ENCODE peak calls at places on chromosomes 5 and 9, in six cellular contexts. Q, S, U, D, I and K are unnamed samples.

GRCh38 chr9:14692536-14692917 is 705 bp downstream of the ZDHHC21 start:
- DNase-seq in S (peak; percentile 13), U (no peak), I (no peak), D (no peak), Q (no peak), K (no peak)

GRCh38 chr5:141513627-141514329 is 24.9 kb downstream of the PCDHGC5 start:
- DNase-seq in I (peak; percentile 94), S (peak; percentile 83), Q (no peak), U (peak; percentile 82), D (no peak), K (peak; percentile 86)

GRCh38 chr5:31996909-31997308 is 177.2 kb downstream of the GOLPH3 start:
- DNase-seq in Q (no peak), D (no peak), S (no peak), U (no peak), I (no peak), K (no peak)

GRCh38 chr5:78568676-78569075 is 79.9 kb downstream of the LHFPL2 start:
- DNase-seq in D (no peak), S (no peak), I (peak; percentile 52), Q (no peak), U (no peak), K (no peak)

GRCh38 chr5:69309380-69309779 is 23.2 kb downstream of the CCDC125 start:
- DNase-seq in U (no peak), Q (no peak), S (no peak), I (no peak), D (no peak), K (no peak)

GRCh38 chr5:139287890-139288635 is 5.5 kb upstream of the MATR3 start:
- DNase-seq in S (peak; percentile 58), Q (no peak), D (no peak), I (no peak), U (no peak), K (no peak)

GRCh38 chr9:17810728-17811634 is 232.1 kb downstream of the SH3GL2 start:
- DNase-seq in Q (no peak), S (peak; percentile 62), U (peak; percentile 15), I (no peak), D (peak; percentile 15), K (no peak)

GRCh38 chr5:173328896-173329369 is 719 bp upstream of the STC2 start:
- DNase-seq in U (no peak), D (peak; percentile 54), Q (peak; percentile 90), I (no peak), S (peak; percentile 46), K (no peak)

GRCh38 chr5:65808261-65808741 is 86.3 kb downstream of the NLN start:
- DNase-seq in U (no peak), Q (no peak), D (no peak), S (no peak), I (no peak), K (no peak)

GRCh38 chr5:65163698-65164097 is 318.0 kb downstream of the ADAMTS6 start:
- DNase-seq in S (no peak), Q (peak; percentile 68), U (no peak), I (no peak), D (no peak), K (no peak)

GRCh38 chr9:89790542-89791109 is 185.8 kb downstream of the GADD45G start:
- DNase-seq in D (no peak), I (no peak), U (no peak), Q (no peak), S (no peak), K (no peak)

GRCh38 chr5:96151891-96152290 is 190.2 kb upstream of the ELL2 start:
- DNase-seq in D (no peak), S (peak; percentile 16), U (no peak), I (no peak), Q (no peak), K (no peak)

GRCh38 chr5:161851691-161852299 is 3.9 kb downstream of the GABRA1 start:
- DNase-seq in D (no peak), U (no peak), S (no peak), I (no peak), Q (no peak), K (no peak)
- H3K4me3 ChIP-seq in D (no peak overlapping the region), U (no peak overlapping the region), S (no peak overlapping the region), I (no peak overlapping the region), Q (no peak overlapping the region), K (no peak overlapping the region)

GRCh38 chr5:133242221-133242835 is 190.5 kb downstream of the HSPA4 start:
- DNase-seq in S (peak; percentile 83), U (no peak), Q (no peak), I (no peak), D (no peak), K (no peak)
- TF ChIP-seq CTCF in S (no peak), U (no peak), Q (no peak), I (no peak), D (no peak), K (no peak)

DNA sequence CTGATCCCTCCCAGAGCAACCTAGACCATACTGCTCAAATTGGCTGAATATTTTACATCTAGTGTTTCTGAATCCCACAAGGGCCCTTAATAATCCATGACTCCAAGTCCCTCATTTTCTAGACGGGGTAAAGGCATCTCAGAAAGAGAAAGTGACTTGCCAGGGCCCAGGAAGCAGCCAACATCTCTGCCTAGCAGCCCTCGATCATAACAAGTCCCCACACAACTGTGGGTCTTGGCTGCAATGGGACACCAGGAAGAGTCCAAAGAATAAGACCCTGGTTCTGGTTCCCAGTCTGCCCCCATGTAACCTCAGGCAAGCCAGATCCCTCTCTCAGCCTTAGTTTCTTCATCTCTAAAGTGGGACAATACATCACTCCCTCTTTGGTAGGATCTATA is 6.3 kb downstream of the ANXA6 start:
- DNase-seq in I (no peak), D (no peak), Q (no peak), U (no peak), S (peak; percentile 38), K (no peak)
- H3K4me3 ChIP-seq in I (no peak overlapping the region), D (no peak overlapping the region), Q (no peak overlapping the region), U (no peak overlapping the region), S (peak overlapping the region; percentile 38), K (no peak overlapping the region)

DNA sequence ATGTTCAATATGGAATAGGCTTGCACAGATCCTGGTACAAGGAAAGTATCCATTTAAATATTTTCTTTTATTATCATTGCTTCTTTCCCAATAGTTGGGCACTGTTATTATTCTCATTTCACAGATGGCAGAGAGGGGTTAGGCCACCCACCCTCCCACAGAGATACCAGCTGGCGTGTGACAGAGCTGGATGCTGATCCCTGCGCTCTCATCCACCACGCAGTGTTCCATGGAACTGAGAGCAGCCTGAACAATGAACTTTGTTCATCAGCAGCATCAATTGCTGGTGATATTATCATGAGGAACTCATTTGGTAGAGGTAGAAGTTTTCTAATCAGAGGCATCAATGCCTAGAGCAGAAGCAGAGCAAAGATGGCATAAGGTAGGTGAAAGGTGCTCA is 227.9 kb downstream of the ESM1 start:
- DNase-seq in D (no peak), U (no peak), S (no peak), Q (no peak), I (no peak), K (no peak)
- TF ChIP-seq CTCF in D (no peak), U (no peak), S (no peak), Q (no peak), I (no peak), K (no peak)

GRCh38 chr5:135030691-135031145 is 3.3 kb downstream of the PITX1 start:
- DNase-seq in D (no peak), S (no peak), I (no peak), U (no peak), Q (no peak), K (no peak)
- H3K4me3 ChIP-seq in D (no peak overlapping the region), S (peak overlapping the region; percentile 32), I (peak overlapping the region; percentile 57), U (peak overlapping the region; percentile 53), Q (peak overlapping the region; percentile 91), K (peak overlapping the region; percentile 38)

GRCh38 chr9:16143947-16144890 is 591.4 kb downstream of the CCDC171 start:
- DNase-seq in D (no peak), U (no peak), I (no peak), S (peak; percentile 29), Q (peak; percentile 96), K (no peak)
- TF ChIP-seq CTCF in D (no peak), U (no peak), I (no peak), S (no peak), Q (no peak), K (no peak)

GRCh38 chr5:40603378-40603777 is 76.3 kb upstream of the PTGER4 start:
- DNase-seq in Q (no peak), D (no peak), S (no peak), I (no peak), U (no peak), K (no peak)

GRCh38 chr5:40601198-40601868 is 78.4 kb upstream of the PTGER4 start:
- DNase-seq in S (no peak), I (no peak), U (no peak), Q (no peak), D (no peak), K (no peak)

GRCh38 chr5:40605295-40605958 is 74.3 kb upstream of the PTGER4 start:
- DNase-seq in S (no peak), D (no peak), Q (no peak), I (no peak), U (no peak), K (no peak)

GRCh38 chr5:40607202-40607601 is 72.5 kb upstream of the PTGER4 start:
- DNase-seq in Q (no peak), D (no peak), S (no peak), U (no peak), I (no peak), K (no peak)

GRCh38 chr5:40606077-40606765 is 73.5 kb upstream of the PTGER4 start:
- DNase-seq in D (no peak), S (no peak), Q (no peak), U (no peak), I (no peak), K (no peak)
- H3K4me3 ChIP-seq in D (no peak overlapping the region), S (no peak overlapping the region), Q (no peak overlapping the region), U (peak overlapping the region; percentile 27), I (no peak overlapping the region), K (no peak overlapping the region)

DNA sequence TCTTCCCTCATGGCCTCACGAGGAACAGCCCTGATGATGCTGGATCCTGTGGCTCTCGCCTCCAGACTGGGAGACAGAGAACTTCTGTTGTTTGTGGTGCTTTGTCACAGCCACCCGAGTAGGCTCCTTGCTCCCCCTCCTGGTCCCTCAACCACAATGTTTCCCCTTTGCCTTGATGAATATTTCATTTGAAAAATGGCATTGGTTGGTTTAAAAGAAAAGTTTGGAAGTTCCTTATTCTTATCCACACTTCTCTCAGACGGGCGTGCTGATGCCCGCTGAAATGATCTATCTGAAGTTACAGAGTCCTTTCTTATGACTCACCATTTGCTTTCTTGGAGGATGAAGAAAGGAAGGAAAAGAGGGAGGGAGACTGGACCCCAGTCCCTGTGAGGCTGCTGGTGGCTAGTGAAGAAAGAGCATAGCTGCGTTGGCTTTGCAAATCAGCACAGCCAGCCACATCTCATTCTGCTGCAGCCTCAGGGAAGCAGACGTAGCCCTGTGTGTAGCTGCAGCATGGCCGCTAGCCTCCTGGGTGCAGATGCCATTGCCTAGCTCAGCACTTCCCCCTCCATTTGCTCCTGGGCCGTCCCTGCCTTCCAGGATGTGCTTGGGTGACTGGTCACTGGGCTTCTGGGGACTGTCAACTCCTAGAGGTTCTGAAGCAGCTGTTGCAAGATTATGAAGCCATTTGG is 185.9 kb downstream of the ERCC6L2 start:
- DNase-seq in U (peak; percentile 29), Q (no peak), I (no peak), D (peak; percentile 10), S (peak; percentile 27), K (no peak)
- TF ChIP-seq CTCF in U (peak; percentile 61), Q (no peak), I (peak; percentile 42), D (peak; percentile 37), S (peak; percentile 32), K (peak; percentile 33)

GRCh38 chr5:41507501-41507900 is 2.9 kb downstream of the PLCXD3 start:
- DNase-seq in S (no peak), D (no peak), I (no peak), Q (no peak), U (no peak), K (no peak)
- H3K4me3 ChIP-seq in S (no peak overlapping the region), D (no peak overlapping the region), I (no peak overlapping the region), Q (no peak overlapping the region), U (peak overlapping the region; percentile 81), K (peak overlapping the region; percentile 78)